ENCODE peak calls at places on chromosomes 13 and 19, in eight cellular contexts. V, U, Y, I, C, N, E and F are unnamed samples.

GRCh38 chr19:46428278-46429141 is at the start of gene PNMA8C:
- DNase-seq in U (peak), C (no peak), V (peak), E (no peak), I (no peak), N (peak), Y (peak), F (no peak)

GRCh38 chr19:46840157-46840942 is 10.3 kb downstream of the AP2S1 start:
- DNase-seq in U (no peak), Y (no peak), V (peak), N (peak), E (no peak), C (peak), I (no peak), F (peak)

GRCh38 chr19:34269968-34270621 is 15.7 kb downstream of the GARRE1 start:
- DNase-seq in U (no peak), Y (peak), V (peak), I (no peak), E (no peak), N (peak), C (peak), F (peak)

GRCh38 chr19:3250675-3251074 is 26.2 kb downstream of the CELF5 start:
- DNase-seq in E (no peak), N (peak), Y (no peak), V (peak), U (no peak), C (peak), I (no peak), F (no peak)

GRCh38 chr19:46033401-46033800 is 7.4 kb downstream of the IGFL4 start:
- DNase-seq in E (no peak), I (no peak), Y (no peak), V (no peak), U (no peak), N (no peak), C (no peak), F (no peak)

GRCh38 chr19:19533826-19534225 is 4.2 kb upstream of the CILP2 start:
- DNase-seq in C (no peak), V (no peak), Y (no peak), E (no peak), N (no peak), U (no peak), I (no peak), F (no peak)

GRCh38 chr13:47480121-47480520 is 521.0 kb downstream of the SUCLA2 start:
- DNase-seq in V (peak), U (no peak), Y (no peak), C (peak), E (no peak), N (peak), I (peak), F (no peak)

GRCh38 chr13:79463604-79464003 is 17.4 kb upstream of the NDFIP2 start:
- DNase-seq in Y (no peak), C (no peak), U (no peak), N (no peak), E (no peak), V (no peak), I (no peak), F (no peak)

GRCh38 chr19:47430041-47430802 is 10.9 kb upstream of the MEIS3 start:
- DNase-seq in V (no peak), C (peak), E (no peak), U (no peak), I (no peak), Y (peak), N (peak), F (no peak)

GRCh38 chr13:112733661-112734379 is 44.0 kb downstream of the ATP11A start:
- DNase-seq in V (no peak), C (peak), U (no peak), E (no peak), N (no peak), Y (no peak), I (no peak), F (no peak)

GRCh38 chr19:45771331-45771933 is 2.4 kb upstream of the SIX5 start:
- DNase-seq in I (no peak), U (peak), Y (no peak), E (no peak), N (no peak), C (no peak), V (no peak), F (no peak)

GRCh38 chr13:31361673-31362072 is 161.9 kb downstream of the B3GLCT start:
- DNase-seq in Y (no peak), V (peak), N (no peak), C (no peak), I (no peak), U (no peak), E (no peak), F (no peak)

GRCh38 chr13:113096745-113097305 is 8.8 kb upstream of the F7 start:
- DNase-seq in U (no peak), V (no peak), C (no peak), I (no peak), Y (no peak), N (no peak), E (no peak), F (no peak)

GRCh38 chr13:30216111-30216510 is 91.2 kb downstream of the KATNAL1 start:
- DNase-seq in C (no peak), Y (no peak), U (no peak), I (no peak), N (peak), E (no peak), V (peak), F (no peak)
- TF ChIP-seq CTCF in C (no peak), Y (no peak), U (no peak), I (no peak), N (no peak), E (no peak), V (no peak), F (no peak)

GRCh38 chr19:43105496-43105895 is 23.0 kb upstream of the PSG2 start:
- DNase-seq in E (no peak), U (no peak), Y (no peak), I (no peak), N (no peak), V (no peak), C (no peak), F (no peak)

GRCh38 chr19:43101950-43102349 is 19.4 kb upstream of the PSG2 start:
- DNase-seq in Y (no peak), C (no peak), E (no peak), V (no peak), N (no peak), I (no peak), U (no peak), F (no peak)
- TF ChIP-seq CTCF in Y (no peak), C (no peak), E (no peak), V (no peak), N (peak), I (no peak), U (no peak), F (no peak)

GRCh38 chr19:41796362-41796761 is at the start of gene CEACAM3:
- DNase-seq in N (no peak), U (no peak), E (no peak), V (no peak), Y (no peak), C (no peak), I (no peak), F (no peak)

GRCh38 chr19:41792513-41793413 is 3.6 kb upstream of the CEACAM3 start:
- DNase-seq in I (no peak), N (peak), U (no peak), C (peak), E (peak), V (peak), Y (peak), F (peak)

GRCh38 chr19:41795031-41795461 is 1.3 kb upstream of the CEACAM3 start:
- DNase-seq in I (no peak), Y (no peak), C (peak), N (peak), V (peak), U (no peak), E (no peak), F (no peak)

DNA sequence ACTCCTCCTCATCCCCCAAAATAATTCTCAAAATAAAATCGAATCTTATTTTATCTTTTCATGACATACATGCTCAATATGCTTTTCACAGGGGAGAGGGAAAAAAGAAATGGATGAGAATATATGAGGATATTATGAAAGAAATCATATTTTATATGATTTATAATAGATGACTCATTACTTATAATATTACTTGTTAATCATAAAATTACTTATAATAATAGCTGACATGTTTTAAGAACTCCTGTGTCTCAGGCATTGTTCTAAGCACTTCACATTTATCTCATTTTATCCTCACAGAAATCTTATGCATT is 3.0 kb upstream of the CEACAM3 start:
- DNase-seq in Y (no peak), N (no peak), C (no peak), U (no peak), V (no peak), I (no peak), E (no peak), F (no peak)
- TF ChIP-seq CTCF in Y (no peak), N (no peak), C (no peak), U (no peak), V (no peak), I (no peak), E (no peak), F (no peak)

DNA sequence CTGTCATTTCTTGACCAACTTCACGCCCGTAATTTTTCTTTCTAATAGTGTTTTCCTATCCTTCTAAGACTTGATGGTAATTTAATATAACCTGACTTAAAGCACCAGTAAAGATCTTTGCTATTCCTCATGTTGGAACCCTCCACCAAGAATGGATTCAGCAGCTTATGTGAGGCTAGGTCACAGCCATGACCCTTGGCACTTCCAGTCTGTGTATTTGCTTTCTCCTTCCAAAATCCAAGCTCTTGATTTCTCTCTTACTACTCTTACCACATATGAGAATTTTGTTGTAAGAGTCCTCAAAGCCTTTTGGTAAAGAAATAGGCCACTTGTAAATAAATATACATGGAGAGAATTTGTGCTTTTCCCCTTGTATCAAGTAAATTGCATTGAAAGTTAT is 61.4 kb downstream of the DHRS12 start:
- DNase-seq in E (no peak), U (no peak), Y (no peak), I (no peak), N (no peak), V (no peak), C (no peak), F (no peak)
- TF ChIP-seq CTCF in E (no peak), U (no peak), Y (no peak), I (no peak), N (no peak), V (no peak), C (no peak), F (no peak)

GRCh38 chr19:53944416-53944815 is 18.3 kb upstream of the CACNG8 start:
- DNase-seq in U (no peak), Y (no peak), N (no peak), C (no peak), V (no peak), I (no peak), E (no peak), F (no peak)

GRCh38 chr19:53944933-53945332 is 17.8 kb upstream of the CACNG8 start:
- DNase-seq in E (no peak), V (no peak), C (no peak), N (no peak), U (no peak), Y (no peak), I (no peak), F (no peak)

GRCh38 chr19:53945441-53945840 is 17.3 kb upstream of the CACNG8 start:
- DNase-seq in V (peak), E (no peak), I (no peak), N (peak), Y (no peak), U (no peak), C (peak), F (no peak)

GRCh38 chr19:53945998-53946397 is 16.7 kb upstream of the CACNG8 start:
- DNase-seq in C (no peak), U (no peak), I (no peak), Y (no peak), N (no peak), V (no peak), E (no peak), F (no peak)

GRCh38 chr19:53947624-53948023 is 15.1 kb upstream of the CACNG8 start:
- DNase-seq in E (no peak), Y (no peak), U (no peak), N (no peak), C (no peak), I (no peak), V (peak), F (no peak)
- TF ChIP-seq CTCF in E (no peak), Y (no peak), U (no peak), N (peak), C (peak), I (peak), V (no peak), F (no peak)

GRCh38 chr13:30038884-30039283 is 188.5 kb upstream of the UBL3 start:
- DNase-seq in C (peak), Y (no peak), N (peak), I (no peak), E (peak), U (no peak), V (no peak), F (no peak)
- TF ChIP-seq CTCF in C (peak), Y (no peak), N (no peak), I (peak), E (peak), U (no peak), V (no peak), F (no peak)

GRCh38 chr19:2181618-2181997 is 17.9 kb downstream of the DOT1L start:
- DNase-seq in Y (no peak), N (no peak), E (no peak), V (no peak), U (no peak), I (no peak), C (peak), F (no peak)

GRCh38 chr19:2185734-2186070 is 22.0 kb downstream of the DOT1L start:
- DNase-seq in Y (no peak), I (no peak), U (no peak), N (no peak), C (no peak), V (no peak), E (no peak), F (no peak)

GRCh38 chr19:2187164-2187563 is 23.4 kb downstream of the DOT1L start:
- DNase-seq in V (no peak), N (no peak), C (no peak), Y (no peak), E (no peak), I (no peak), U (no peak), F (no peak)

GRCh38 chr19:2186071-2186846 is 22.5 kb downstream of the DOT1L start:
- DNase-seq in N (peak), I (peak), Y (peak), U (no peak), E (peak), V (no peak), C (peak), F (no peak)

DNA sequence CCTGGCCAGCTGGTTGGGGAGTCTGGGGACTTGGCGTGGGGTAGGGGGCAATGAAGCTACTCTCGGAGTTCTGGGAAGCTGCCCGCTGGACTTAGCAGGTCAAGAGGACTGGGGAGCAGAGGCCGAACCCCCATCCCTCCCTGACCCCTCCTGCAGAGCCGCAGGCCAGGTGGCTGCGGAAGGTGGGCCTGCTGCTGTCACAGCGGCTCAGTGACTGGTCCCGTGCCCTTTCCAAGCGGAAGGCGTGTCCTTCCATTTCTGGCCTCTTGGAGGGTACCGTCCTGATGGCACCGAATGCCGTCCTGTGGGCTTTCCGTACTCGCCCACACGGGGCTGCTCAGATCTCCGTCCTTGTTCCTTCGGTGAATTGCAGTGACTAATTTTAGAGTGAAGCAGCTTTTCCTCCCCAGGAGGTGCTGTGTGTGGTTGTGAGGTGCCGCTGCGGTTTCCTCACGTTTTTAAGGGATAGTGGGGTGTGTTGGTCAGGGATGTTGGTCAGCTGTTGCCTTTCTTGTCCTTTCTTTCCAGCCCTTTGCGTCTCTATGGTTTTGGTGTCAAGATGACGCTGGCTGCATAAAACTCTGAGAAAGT is 20.8 kb downstream of the DOT1L start:
- DNase-seq in E (no peak), I (no peak), V (no peak), Y (no peak), N (no peak), U (no peak), C (no peak), F (no peak)
- TF ChIP-seq CTCF in E (no peak), I (no peak), V (no peak), Y (no peak), N (no peak), U (no peak), C (no peak), F (no peak)

GRCh38 chr13:52450793-52451116 is 321 bp upstream of the VPS36 start:
- DNase-seq in E (no peak), V (no peak), I (no peak), U (no peak), N (no peak), C (no peak), Y (no peak), F (no peak)
- TF ChIP-seq CTCF in E (no peak), V (no peak), I (no peak), U (no peak), N (peak), C (no peak), Y (no peak), F (no peak)